ENCODE peak calls at places on chromosomes 16 and 17, in ten cellular contexts. O is GM10248; N is stimulated activated CD4-positive, alpha-beta T cell treated with anti-CD3 and anti-CD28 coated beads, Interleukin-4, amount 100 ng/mL, for 24 hours; T is T-cell; Y is EL; B is NCI-H187 treated with DMSO at 0.1 percent for 48 hours; C is stimulated activated CD8-positive, alpha-beta memory T cell treated with anti-CD3 and anti-CD28 coated beads, Interleukin-7, amount 100 ng/mL, for 24 hours; I is prostate gland; U is T47D; A is NCI-H1694 treated with DMSO at 0.1 percent for 48 hours. W is an unnamed sample.

GRCh38 chr17:17377568-17377967 is 74.4 kb downstream of the NT5M start:
- DNase-seq in N (no peak), Y (no peak), I (peak), U (no peak), O (no peak), C (no peak), B (no peak), A (no peak), T (no peak), W (no peak)

GRCh38 chr17:40404003-40404402 is 13.7 kb downstream of the TOP2A start:
- DNase-seq in T (no peak), Y (no peak), I (no peak), N (no peak), A (no peak), B (no peak), O (no peak), C (no peak), U (no peak), W (no peak)

GRCh38 chr17:66673668-66674276 is 161.1 kb upstream of the CACNG5 start:
- DNase-seq in Y (peak), T (peak), O (no peak), B (no peak), I (peak), A (no peak), U (peak), C (no peak), N (peak), W (no peak)

GRCh38 chr17:59202320-59202719 is 7.5 kb upstream of the SMG8 start:
- DNase-seq in U (no peak), N (no peak), C (no peak), A (no peak), T (no peak), B (no peak), I (no peak), O (no peak), Y (no peak), W (no peak)

GRCh38 chr17:38464723-38465419 is 36.6 kb downstream of the ARHGAP23 start:
- DNase-seq in U (no peak), B (no peak), I (peak), O (peak), T (no peak), C (no peak), Y (peak), N (no peak), A (peak), W (no peak)

GRCh38 chr16:81703177-81704155 is 75.6 kb upstream of the PLCG2 start:
- DNase-seq in N (no peak), T (no peak), O (no peak), C (no peak), I (no peak), A (no peak), B (no peak), U (no peak), Y (peak), W (no peak)

GRCh38 chr17:56891751-56892150 is 22.1 kb downstream of the TRIM25 start:
- DNase-seq in A (no peak), U (no peak), O (no peak), C (peak), N (peak), T (peak), Y (no peak), I (no peak), B (no peak), W (no peak)

GRCh38 chr16:54699656-54700055 is 231.0 kb upstream of the IRX5 start:
- DNase-seq in N (no peak), A (no peak), B (no peak), C (no peak), Y (no peak), T (no peak), U (no peak), O (no peak), I (no peak), W (no peak)

GRCh38 chr17:2955931-2956582 is 107.3 kb downstream of the OR1D5 start:
- DNase-seq in T (no peak), A (no peak), I (no peak), U (no peak), N (no peak), O (no peak), B (no peak), C (no peak), Y (no peak), W (no peak)

GRCh38 chr16:83040174-83040573 is 413.4 kb downstream of the CDH13 start:
- DNase-seq in U (no peak), C (no peak), A (no peak), B (no peak), I (no peak), Y (peak), T (no peak), O (no peak), N (no peak), W (no peak)

W was measured in NCI-H1436 treated with DMSO at 0.1 percent for 48 hours.